ENCODE peak calls at places on chromosomes 12 and 14, in ten cellular contexts. X is H9, D is HL-60, Y is fibroblast of lung, K is astrocyte of the cerebellum, V is astrocyte, B is BE2C, E is right atrium auricular region, O is heart right ventricle, T is astrocyte of the spinal cord. H is an unnamed sample.

GRCh38 chr12:69688496-69689427 is 10.3 kb downstream of the BEST3 start:
- DNase-seq in X (peak; percentile 91), D (no peak), Y (peak; percentile 84), K (peak; percentile 89), V (peak; percentile 95), B (peak; percentile 73), E (peak; percentile 70), O (peak; percentile 57), T (peak; percentile 96), H (peak; percentile 32)

GRCh38 chr14:55084648-55085441 is 33.4 kb downstream of the MAPK1IP1L start:
- DNase-seq in X (no peak), D (no peak), Y (no peak), K (no peak), V (no peak), B (no peak), E (no peak), O (no peak), T (no peak), H (no peak)

GRCh38 chr12:10385181-10385613 is 4.6 kb downstream of the KLRK1 start:
- DNase-seq in X (no peak), D (no peak), Y (peak; percentile 93), K (peak; percentile 88), V (peak; percentile 91), B (no peak), E (no peak), O (no peak), T (peak; percentile 93), H (no peak)

GRCh38 chr12:44972746-44973421 is 78.0 kb downstream of the DBX2 start:
- DNase-seq in X (peak; percentile 67), D (no peak), Y (no peak), K (no peak), V (no peak), B (no peak), E (no peak), O (no peak), T (no peak), H (peak; percentile 30)

GRCh38 chr14:100267990-100268389 is 29.0 kb downstream of the YY1 start:
- DNase-seq in X (no peak), D (no peak), Y (no peak), K (no peak), V (no peak), B (no peak), E (no peak), O (no peak), T (no peak), H (no peak)

GRCh38 chr12:52953181-52953841 is 4.4 kb downstream of the KRT18 start:
- DNase-seq in X (no peak), D (no peak), Y (no peak), K (no peak), V (no peak), B (no peak), E (no peak), O (no peak), T (no peak), H (no peak)

GRCh38 chr12:120700863-120701262 is 9.4 kb upstream of the UNC119B start:
- DNase-seq in X (no peak), D (no peak), Y (no peak), K (no peak), V (no peak), B (no peak), E (no peak), O (no peak), T (no peak), H (no peak)

GRCh38 chr12:2856051-2856450 is 788 bp downstream of the TEX52 start:
- DNase-seq in X (no peak), D (no peak), Y (no peak), K (no peak), V (no peak), B (no peak), E (no peak), O (no peak), T (no peak), H (no peak)

GRCh38 chr14:76337619-76338545 is 38.1 kb upstream of the ESRRB start:
- DNase-seq in X (no peak), D (no peak), Y (no peak), K (no peak), V (no peak), B (peak; percentile 86), E (no peak), O (no peak), T (no peak), H (no peak)

GRCh38 chr12:2795291-2796186 is 769 bp downstream of the FKBP4 start:
- DNase-seq in X (peak; percentile 59), D (no peak), Y (peak; percentile 46), K (no peak), V (peak; percentile 18), B (peak; percentile 79), E (peak; percentile 76), O (peak; percentile 82), T (peak; percentile 47), H (peak; percentile 77)

GRCh38 chr12:18429366-18429765 is 168.0 kb downstream of the PIK3C2G start:
- DNase-seq in X (no peak), D (no peak), Y (no peak), K (no peak), V (no peak), B (no peak), E (no peak), O (no peak), T (no peak), H (no peak)
- TF ChIP-seq CTCF in X (no peak), D (no peak), Y (no peak), K (no peak), V (no peak), B (no peak), E (no peak), O (no peak), T (no peak), H (no peak)

GRCh38 chr12:6323995-6324711 is 13.7 kb downstream of the PLEKHG6 start:
- DNase-seq in X (no peak), D (no peak), Y (no peak), K (no peak), V (no peak), B (no peak), E (no peak), O (no peak), T (no peak), H (no peak)

GRCh38 chr12:6322352-6322751 is 11.9 kb downstream of the PLEKHG6 start:
- DNase-seq in X (no peak), D (no peak), Y (no peak), K (no peak), V (no peak), B (no peak), E (no peak), O (no peak), T (no peak), H (no peak)

GRCh38 chr12:6322969-6323339 is 12.5 kb downstream of the PLEKHG6 start:
- DNase-seq in X (no peak), D (no peak), Y (no peak), K (no peak), V (no peak), B (no peak), E (no peak), O (no peak), T (no peak), H (no peak)

GRCh38 chr12:6321905-6322304 is 11.4 kb downstream of the PLEKHG6 start:
- DNase-seq in X (no peak), D (no peak), Y (no peak), K (no peak), V (no peak), B (no peak), E (no peak), O (no peak), T (no peak), H (no peak)

GRCh38 chr12:6323340-6323994 is 13.0 kb downstream of the PLEKHG6 start:
- DNase-seq in X (peak; percentile 93), D (peak; percentile 85), Y (peak; percentile 94), K (peak; percentile 86), V (peak; percentile 88), B (peak; percentile 62), E (peak; percentile 73), O (peak; percentile 85), T (peak; percentile 95), H (no peak)
- TF ChIP-seq CTCF in X (peak; percentile 54), D (no peak), Y (peak; percentile 65), K (peak; percentile 64), V (peak; percentile 73), B (peak; percentile 66), E (no peak), O (peak; percentile 59), T (peak; percentile 59), H (peak; percentile 30)

DNA sequence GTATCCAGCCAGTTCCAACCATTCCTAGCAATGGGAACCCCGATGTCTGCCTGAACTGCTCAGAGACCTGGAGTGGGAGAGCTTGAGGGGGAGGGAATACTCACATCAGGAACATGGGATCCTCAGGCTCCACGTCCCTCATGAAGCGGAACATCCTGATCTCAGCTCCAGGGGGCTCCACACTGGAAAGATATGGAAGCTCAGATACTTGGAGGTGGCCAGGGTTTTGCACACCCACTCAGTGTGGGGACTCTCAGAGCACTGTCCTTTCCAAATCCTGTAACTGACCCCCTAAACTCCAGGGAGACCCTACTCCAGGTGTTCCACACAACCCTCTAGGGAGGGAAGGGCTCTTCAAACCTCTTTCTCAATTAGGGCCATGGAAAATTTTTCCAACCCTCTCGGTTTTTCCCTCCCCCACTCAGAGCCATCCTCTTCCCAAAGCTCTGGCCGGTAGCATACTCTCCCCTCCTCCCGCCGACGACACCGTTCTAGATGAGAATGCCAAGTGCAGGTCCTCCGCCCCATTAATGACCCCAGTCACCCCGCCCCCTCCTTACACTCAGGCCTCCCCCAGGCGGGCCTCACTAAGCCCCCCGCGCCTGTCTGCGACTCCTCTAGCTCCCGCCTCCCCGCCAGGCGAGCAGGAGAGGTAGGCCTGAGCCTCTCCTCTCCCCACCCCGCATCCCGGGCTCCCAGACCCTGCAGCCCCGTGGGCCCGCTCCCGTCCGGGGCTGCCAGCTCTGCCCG is 585 bp downstream of the MLF2 start:
- DNase-seq in X (peak; percentile 68), D (no peak), Y (peak; percentile 61), K (no peak), V (peak; percentile 29), B (peak; percentile 61), E (peak; percentile 60), O (peak; percentile 49), T (peak; percentile 52), H (peak; percentile 67)
- TF ChIP-seq CTCF in X (peak; percentile 42), D (no peak), Y (peak; percentile 38), K (peak; percentile 62), V (peak; percentile 31), B (peak; percentile 63), E (no peak), O (peak; percentile 30), T (peak; percentile 61), H (no peak)

GRCh38 chr14:102500724-102501123 is 8.9 kb downstream of the ANKRD9 start:
- DNase-seq in X (peak; percentile 22), D (no peak), Y (no peak), K (no peak), V (no peak), B (no peak), E (no peak), O (no peak), T (no peak), H (no peak)

GRCh38 chr14:102500190-102500661 is 9.3 kb downstream of the ANKRD9 start:
- DNase-seq in X (peak; percentile 32), D (no peak), Y (peak; percentile 60), K (peak; percentile 76), V (peak; percentile 59), B (no peak), E (peak; percentile 93), O (peak; percentile 80), T (peak; percentile 86), H (no peak)

GRCh38 chr14:102503576-102504224 is 5.9 kb downstream of the ANKRD9 start:
- DNase-seq in X (peak; percentile 20), D (no peak), Y (no peak), K (no peak), V (no peak), B (no peak), E (no peak), O (no peak), T (no peak), H (no peak)

GRCh38 chr14:102502571-102502970 is 7.0 kb downstream of the ANKRD9 start:
- DNase-seq in X (no peak), D (no peak), Y (no peak), K (no peak), V (no peak), B (no peak), E (no peak), O (no peak), T (no peak), H (no peak)

GRCh38 chr14:102501751-102502315 is 7.7 kb downstream of the ANKRD9 start:
- DNase-seq in X (peak; percentile 47), D (no peak), Y (no peak), K (no peak), V (no peak), B (no peak), E (no peak), O (no peak), T (no peak), H (no peak)
- TF ChIP-seq CTCF in X (peak; percentile 64), D (no peak), Y (no peak), K (peak; percentile 5), V (no peak), B (peak; percentile 24), E (no peak), O (no peak), T (no peak), H (no peak)